ENCODE peak calls at places on chromosomes 4 and X, in nine cellular contexts. One of them, this sample, is unnamed.

GRCh38 chr4:109559625-109559982 is 442 bp upstream of the MCUB start:
- DNase-seq in mammary epithelial cell: no peak
- DNase-seq in dorsolateral prefrontal cortex: no peak
- DNase-seq in esophagus squamous epithelium: no peak
- DNase-seq in cardiac muscle cell: no peak
- DNase-seq in fibroblast of villous mesenchyme: peak
- DNase-seq in choroid plexus epithelial cell: no peak
- DNase-seq in tibial artery: no peak
- DNase-seq in A673: no peak
- DNase-seq in this sample: no peak

GRCh38 chrX:65871671-65872311 is 168.1 kb downstream of the VSIG4 start:
- DNase-seq in dorsolateral prefrontal cortex: no peak
- DNase-seq in cardiac muscle cell: no peak
- DNase-seq in fibroblast of villous mesenchyme: no peak
- DNase-seq in tibial artery: peak
- DNase-seq in esophagus squamous epithelium: no peak
- DNase-seq in mammary epithelial cell: peak
- DNase-seq in A673: peak
- DNase-seq in choroid plexus epithelial cell: no peak
- DNase-seq in this sample: peak

GRCh38 chrX:10393899-10394298 is 226.5 kb downstream of the MID1 start:
- DNase-seq in mammary epithelial cell: peak
- DNase-seq in choroid plexus epithelial cell: no peak
- DNase-seq in A673: peak
- DNase-seq in fibroblast of villous mesenchyme: no peak
- DNase-seq in dorsolateral prefrontal cortex: no peak
- DNase-seq in tibial artery: no peak
- DNase-seq in cardiac muscle cell: no peak
- DNase-seq in esophagus squamous epithelium: no peak
- DNase-seq in this sample: peak

GRCh38 chr4:25970241-25970675 is 56.2 kb downstream of the SMIM20 start:
- DNase-seq in mammary epithelial cell: no peak
- DNase-seq in choroid plexus epithelial cell: peak
- DNase-seq in tibial artery: no peak
- DNase-seq in fibroblast of villous mesenchyme: peak
- DNase-seq in A673: no peak
- DNase-seq in esophagus squamous epithelium: no peak
- DNase-seq in cardiac muscle cell: no peak
- DNase-seq in dorsolateral prefrontal cortex: peak
- DNase-seq in this sample: peak

GRCh38 chr4:3290476-3290875 is 2.3 kb upstream of the RGS12 start:
- DNase-seq in cardiac muscle cell: no peak
- DNase-seq in tibial artery: no peak
- DNase-seq in A673: no peak
- DNase-seq in choroid plexus epithelial cell: no peak
- DNase-seq in esophagus squamous epithelium: no peak
- DNase-seq in mammary epithelial cell: no peak
- DNase-seq in dorsolateral prefrontal cortex: no peak
- DNase-seq in fibroblast of villous mesenchyme: no peak
- DNase-seq in this sample: no peak

GRCh38 chr4:153407906-153408305 is 58.3 kb upstream of the TMEM131L start:
- DNase-seq in mammary epithelial cell: no peak
- DNase-seq in fibroblast of villous mesenchyme: no peak
- DNase-seq in esophagus squamous epithelium: no peak
- DNase-seq in dorsolateral prefrontal cortex: no peak
- DNase-seq in A673: no peak
- DNase-seq in choroid plexus epithelial cell: no peak
- DNase-seq in tibial artery: no peak
- DNase-seq in cardiac muscle cell: no peak
- DNase-seq in this sample: no peak

GRCh38 chr4:15037923-15038541 is 35.8 kb downstream of the CPEB2 start:
- DNase-seq in choroid plexus epithelial cell: peak
- DNase-seq in A673: no peak
- DNase-seq in esophagus squamous epithelium: no peak
- DNase-seq in cardiac muscle cell: no peak
- DNase-seq in mammary epithelial cell: no peak
- DNase-seq in tibial artery: no peak
- DNase-seq in dorsolateral prefrontal cortex: no peak
- DNase-seq in fibroblast of villous mesenchyme: no peak
- DNase-seq in this sample: no peak

GRCh38 chr4:124334119-124334518 is 378.4 kb downstream of the ANKRD50 start:
- DNase-seq in tibial artery: no peak
- DNase-seq in dorsolateral prefrontal cortex: no peak
- DNase-seq in mammary epithelial cell: peak
- DNase-seq in fibroblast of villous mesenchyme: peak
- DNase-seq in cardiac muscle cell: peak
- DNase-seq in esophagus squamous epithelium: no peak
- DNase-seq in choroid plexus epithelial cell: peak
- DNase-seq in A673: peak
- DNase-seq in this sample: peak

GRCh38 chr4:89212666-89213381 is 94.8 kb downstream of the GPRIN3 start:
- DNase-seq in esophagus squamous epithelium: no peak
- DNase-seq in mammary epithelial cell: peak
- DNase-seq in dorsolateral prefrontal cortex: no peak
- DNase-seq in fibroblast of villous mesenchyme: peak
- DNase-seq in A673: no peak
- DNase-seq in cardiac muscle cell: no peak
- DNase-seq in choroid plexus epithelial cell: no peak
- DNase-seq in tibial artery: no peak
- DNase-seq in this sample: peak

GRCh38 chr4:7632341-7632740 is 197.6 kb upstream of the PSAPL1 start:
- DNase-seq in dorsolateral prefrontal cortex: no peak
- DNase-seq in fibroblast of villous mesenchyme: no peak
- DNase-seq in cardiac muscle cell: peak
- DNase-seq in A673: no peak
- DNase-seq in tibial artery: no peak
- DNase-seq in esophagus squamous epithelium: no peak
- DNase-seq in mammary epithelial cell: no peak
- DNase-seq in choroid plexus epithelial cell: no peak
- DNase-seq in this sample: no peak

DNA sequence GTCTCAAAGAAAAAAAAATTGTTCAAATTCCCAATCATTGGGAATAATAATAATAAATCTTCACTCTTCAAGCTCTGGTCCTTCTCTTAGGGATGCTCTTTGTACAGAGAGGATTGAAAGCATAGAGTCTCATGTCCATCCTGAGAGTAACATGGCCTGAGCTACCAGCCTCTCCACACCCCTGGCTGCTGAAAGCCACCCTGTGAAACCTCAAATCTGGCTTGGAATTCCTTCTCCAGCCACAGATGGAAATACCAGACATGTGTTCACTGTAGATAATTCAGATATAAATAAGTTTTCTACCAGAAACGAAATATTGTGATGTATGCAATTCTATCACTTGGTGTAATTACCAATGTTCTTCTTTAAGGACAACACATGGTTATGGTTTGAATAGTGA is 140.6 kb downstream of the ARSF start:
- DNase-seq in choroid plexus epithelial cell: peak
- DNase-seq in esophagus squamous epithelium: no peak
- DNase-seq in tibial artery: no peak
- DNase-seq in mammary epithelial cell: no peak
- DNase-seq in cardiac muscle cell: no peak
- DNase-seq in A673: no peak
- DNase-seq in dorsolateral prefrontal cortex: no peak
- DNase-seq in fibroblast of villous mesenchyme: peak
- DNase-seq in this sample: no peak
- TF ChIP-seq CTCF in choroid plexus epithelial cell: no peak
- TF ChIP-seq CTCF in esophagus squamous epithelium: no peak
- TF ChIP-seq CTCF in tibial artery: no peak
- TF ChIP-seq CTCF in mammary epithelial cell: no peak
- TF ChIP-seq CTCF in cardiac muscle cell: no peak
- TF ChIP-seq CTCF in A673: no peak
- TF ChIP-seq CTCF in dorsolateral prefrontal cortex: no peak
- TF ChIP-seq CTCF in fibroblast of villous mesenchyme: no peak
- TF ChIP-seq CTCF in this sample: no peak

DNA sequence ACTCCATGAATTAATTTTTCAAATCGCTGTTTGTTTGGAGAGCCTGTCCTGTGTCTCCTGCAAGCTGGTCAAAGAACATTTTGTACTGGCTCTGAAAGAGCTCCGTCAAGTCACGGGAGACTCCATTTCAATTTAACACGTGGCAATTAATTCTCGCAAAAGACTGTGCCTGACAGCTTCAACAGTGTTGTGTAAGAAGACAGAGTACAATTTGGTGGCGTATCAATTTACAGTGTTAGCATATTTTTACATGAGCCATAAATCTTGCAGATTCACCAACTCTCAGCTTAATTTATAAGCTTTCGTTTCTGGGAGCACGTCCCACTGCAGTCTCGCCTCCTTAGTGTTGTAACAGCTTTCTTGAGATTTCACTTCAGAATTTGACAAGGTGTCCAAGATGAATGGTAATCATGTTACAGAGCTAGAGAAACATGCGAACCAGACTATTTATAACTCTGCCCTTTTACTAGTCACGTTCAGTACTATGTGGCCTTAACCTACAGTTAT is 70.8 kb downstream of the RWDD4 start:
- DNase-seq in A673: peak
- DNase-seq in choroid plexus epithelial cell: peak
- DNase-seq in tibial artery: peak
- DNase-seq in dorsolateral prefrontal cortex: no peak
- DNase-seq in esophagus squamous epithelium: no peak
- DNase-seq in mammary epithelial cell: no peak
- DNase-seq in fibroblast of villous mesenchyme: peak
- DNase-seq in cardiac muscle cell: peak
- DNase-seq in this sample: peak
- H3K4me3 ChIP-seq in A673: no peak
- H3K4me3 ChIP-seq in choroid plexus epithelial cell: no peak
- H3K4me3 ChIP-seq in tibial artery: no peak
- H3K4me3 ChIP-seq in dorsolateral prefrontal cortex: peak
- H3K4me3 ChIP-seq in esophagus squamous epithelium: no peak
- H3K4me3 ChIP-seq in mammary epithelial cell: no peak
- H3K4me3 ChIP-seq in fibroblast of villous mesenchyme: peak
- H3K4me3 ChIP-seq in cardiac muscle cell: no peak
- H3K4me3 ChIP-seq in this sample: no peak

GRCh38 chr4:1855334-1856070 is 454 bp downstream of the LETM1 start:
- DNase-seq in fibroblast of villous mesenchyme: no peak
- DNase-seq in tibial artery: no peak
- DNase-seq in mammary epithelial cell: no peak
- DNase-seq in dorsolateral prefrontal cortex: no peak
- DNase-seq in esophagus squamous epithelium: no peak
- DNase-seq in A673: no peak
- DNase-seq in cardiac muscle cell: peak
- DNase-seq in choroid plexus epithelial cell: no peak
- DNase-seq in this sample: peak

GRCh38 chr4:1857931-1858330 is 2.0 kb upstream of the LETM1 start:
- DNase-seq in esophagus squamous epithelium: no peak
- DNase-seq in dorsolateral prefrontal cortex: no peak
- DNase-seq in A673: no peak
- DNase-seq in mammary epithelial cell: no peak
- DNase-seq in fibroblast of villous mesenchyme: no peak
- DNase-seq in choroid plexus epithelial cell: no peak
- DNase-seq in cardiac muscle cell: no peak
- DNase-seq in tibial artery: no peak
- DNase-seq in this sample: no peak

GRCh38 chr4:1856920-1857699 is 1.2 kb upstream of the LETM1 start:
- DNase-seq in mammary epithelial cell: peak
- DNase-seq in dorsolateral prefrontal cortex: no peak
- DNase-seq in tibial artery: no peak
- DNase-seq in choroid plexus epithelial cell: peak
- DNase-seq in esophagus squamous epithelium: no peak
- DNase-seq in A673: no peak
- DNase-seq in cardiac muscle cell: peak
- DNase-seq in fibroblast of villous mesenchyme: no peak
- DNase-seq in this sample: no peak

GRCh38 chr4:1854752-1855151 is 1.2 kb downstream of the LETM1 start:
- DNase-seq in cardiac muscle cell: no peak
- DNase-seq in esophagus squamous epithelium: no peak
- DNase-seq in mammary epithelial cell: no peak
- DNase-seq in fibroblast of villous mesenchyme: no peak
- DNase-seq in dorsolateral prefrontal cortex: no peak
- DNase-seq in tibial artery: no peak
- DNase-seq in A673: no peak
- DNase-seq in choroid plexus epithelial cell: no peak
- DNase-seq in this sample: no peak

GRCh38 chr4:1856071-1856919 is at the start of gene LETM1:
- DNase-seq in fibroblast of villous mesenchyme: peak
- DNase-seq in dorsolateral prefrontal cortex: peak
- DNase-seq in cardiac muscle cell: peak
- DNase-seq in A673: peak
- DNase-seq in mammary epithelial cell: peak
- DNase-seq in choroid plexus epithelial cell: peak
- DNase-seq in esophagus squamous epithelium: peak
- DNase-seq in tibial artery: peak
- DNase-seq in this sample: peak
- TF ChIP-seq CTCF in fibroblast of villous mesenchyme: no peak
- TF ChIP-seq CTCF in dorsolateral prefrontal cortex: no peak
- TF ChIP-seq CTCF in cardiac muscle cell: no peak
- TF ChIP-seq CTCF in A673: no peak
- TF ChIP-seq CTCF in mammary epithelial cell: no peak
- TF ChIP-seq CTCF in choroid plexus epithelial cell: peak
- TF ChIP-seq CTCF in esophagus squamous epithelium: no peak
- TF ChIP-seq CTCF in tibial artery: no peak
- TF ChIP-seq CTCF in this sample: no peak

GRCh38 chrX:68832516-68833447 is 4.0 kb downstream of the EFNB1 start:
- DNase-seq in A673: no peak
- DNase-seq in dorsolateral prefrontal cortex: no peak
- DNase-seq in esophagus squamous epithelium: no peak
- DNase-seq in fibroblast of villous mesenchyme: no peak
- DNase-seq in choroid plexus epithelial cell: no peak
- DNase-seq in tibial artery: no peak
- DNase-seq in cardiac muscle cell: no peak
- DNase-seq in mammary epithelial cell: no peak
- DNase-seq in this sample: no peak

GRCh38 chrX:68830486-68831404 is 1.9 kb downstream of the EFNB1 start:
- DNase-seq in dorsolateral prefrontal cortex: no peak
- DNase-seq in tibial artery: no peak
- DNase-seq in cardiac muscle cell: no peak
- DNase-seq in mammary epithelial cell: no peak
- DNase-seq in esophagus squamous epithelium: no peak
- DNase-seq in fibroblast of villous mesenchyme: no peak
- DNase-seq in A673: no peak
- DNase-seq in choroid plexus epithelial cell: no peak
- DNase-seq in this sample: no peak

GRCh38 chrX:68831405-68832100 is 2.7 kb downstream of the EFNB1 start:
- DNase-seq in A673: no peak
- DNase-seq in esophagus squamous epithelium: no peak
- DNase-seq in cardiac muscle cell: no peak
- DNase-seq in dorsolateral prefrontal cortex: no peak
- DNase-seq in tibial artery: no peak
- DNase-seq in fibroblast of villous mesenchyme: no peak
- DNase-seq in choroid plexus epithelial cell: no peak
- DNase-seq in mammary epithelial cell: no peak
- DNase-seq in this sample: no peak

GRCh38 chrX:68833448-68833805 is 4.6 kb downstream of the EFNB1 start:
- DNase-seq in fibroblast of villous mesenchyme: no peak
- DNase-seq in A673: no peak
- DNase-seq in esophagus squamous epithelium: no peak
- DNase-seq in tibial artery: no peak
- DNase-seq in mammary epithelial cell: no peak
- DNase-seq in choroid plexus epithelial cell: no peak
- DNase-seq in dorsolateral prefrontal cortex: no peak
- DNase-seq in cardiac muscle cell: no peak
- DNase-seq in this sample: no peak

DNA sequence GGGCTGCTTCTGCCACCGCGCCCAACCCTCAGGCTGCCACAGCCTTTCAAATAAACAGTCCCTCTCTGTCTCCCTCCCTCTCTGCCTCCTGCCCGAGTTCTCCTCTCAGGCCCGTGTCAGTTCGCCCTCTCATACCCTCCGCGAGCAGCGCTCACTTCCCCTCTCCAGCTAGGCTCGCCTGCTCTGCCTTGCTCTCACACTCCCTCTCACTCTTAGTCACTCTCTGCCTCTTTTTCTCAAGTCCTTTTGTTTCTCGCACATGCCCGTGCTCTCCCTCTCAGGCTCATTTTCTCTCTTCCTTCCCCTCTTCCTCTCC is 3.2 kb downstream of the EFNB1 start:
- DNase-seq in mammary epithelial cell: peak
- DNase-seq in choroid plexus epithelial cell: peak
- DNase-seq in esophagus squamous epithelium: no peak
- DNase-seq in fibroblast of villous mesenchyme: peak
- DNase-seq in cardiac muscle cell: peak
- DNase-seq in dorsolateral prefrontal cortex: peak
- DNase-seq in tibial artery: peak
- DNase-seq in A673: no peak
- DNase-seq in this sample: peak
- H3K4me3 ChIP-seq in mammary epithelial cell: peak
- H3K4me3 ChIP-seq in choroid plexus epithelial cell: peak
- H3K4me3 ChIP-seq in esophagus squamous epithelium: peak
- H3K4me3 ChIP-seq in fibroblast of villous mesenchyme: peak
- H3K4me3 ChIP-seq in cardiac muscle cell: peak
- H3K4me3 ChIP-seq in dorsolateral prefrontal cortex: peak
- H3K4me3 ChIP-seq in tibial artery: peak
- H3K4me3 ChIP-seq in A673: peak
- H3K4me3 ChIP-seq in this sample: peak